ENCODE peak calls at places on chromosomes 6 and 20, in eight cellular contexts. M is astrocyte of the cerebellum, J is AG04450, Q is fibroblast of mammary gland, X is astrocyte of the spinal cord, E is breast epithelium, B is psoas muscle, W is glutamatergic neuron. D is an unnamed sample.
A peak's percentile ranks its signal among the peaks of the same experiment; 100 is the strongest.

GRCh38 chr6:36627801-36628246 is 33.7 kb downstream of the SRSF3 start:
- DNase-seq in E (peak; percentile 60), X (peak; percentile 74), J (peak; percentile 76), Q (peak; percentile 75), M (peak; percentile 72), W (no peak), B (no peak), D (peak; percentile 67)

GRCh38 chr6:109456710-109457595 is 1.4 kb upstream of the MICAL1 start:
- DNase-seq in B (peak; percentile 76), M (no peak), E (no peak), Q (peak; percentile 80), J (no peak), X (peak; percentile 37), W (no peak), D (peak; percentile 47)

GRCh38 chr20:47198254-47198671 is 158.2 kb downstream of the ZMYND8 start:
- DNase-seq in B (no peak), E (no peak), J (no peak), X (no peak), M (no peak), Q (peak; percentile 45), W (no peak), D (no peak)

GRCh38 chr6:141169419-141169818 is 963.3 kb upstream of the GJE1 start:
- DNase-seq in E (no peak), Q (peak; percentile 86), J (peak; percentile 43), W (no peak), X (peak; percentile 78), M (peak; percentile 64), B (no peak), D (no peak)

GRCh38 chr6:51473996-51474975 is 613.1 kb downstream of the PKHD1 start:
- DNase-seq in B (no peak), E (no peak), X (no peak), W (no peak), M (no peak), Q (no peak), J (no peak), D (no peak)

GRCh38 chr6:134217516-134218140 is 100.3 kb downstream of the SGK1 start:
- DNase-seq in B (no peak), M (no peak), E (no peak), J (no peak), W (no peak), X (no peak), Q (no peak), D (no peak)

GRCh38 chr6:157667211-157668033 is 155.6 kb upstream of the SNX9 start:
- DNase-seq in X (peak; percentile 69), B (no peak), Q (peak; percentile 69), E (peak; percentile 28), M (peak; percentile 54), W (peak; percentile 52), J (no peak), D (no peak)

GRCh38 chr6:36817176-36817817 is 21.9 kb downstream of the CPNE5 start:
- DNase-seq in J (no peak), W (no peak), B (no peak), M (no peak), Q (no peak), E (no peak), X (no peak), D (no peak)

GRCh38 chr6:163490826-163491577 is 76.5 kb downstream of the QKI start:
- DNase-seq in Q (peak; percentile 28), E (peak; percentile 87), J (peak; percentile 6), W (no peak), B (peak; percentile 60), X (peak; percentile 68), M (peak; percentile 74), D (peak; percentile 86)

GRCh38 chr6:105879902-105880547 is 206.1 kb upstream of the PRDM1 start:
- DNase-seq in W (no peak), J (no peak), E (no peak), Q (no peak), M (no peak), X (no peak), B (no peak), D (no peak)

GRCh38 chr6:82363368-82364086 is at the start of gene TPBG:
- DNase-seq in M (peak; percentile 54), B (peak; percentile 59), Q (peak; percentile 93), J (peak; percentile 37), X (peak; percentile 82), W (peak; percentile 71), E (peak; percentile 24), D (peak; percentile 44)

GRCh38 chr6:21965953-21966539 is 330.8 kb downstream of the PRL start:
- DNase-seq in Q (no peak), W (no peak), J (no peak), X (no peak), B (no peak), M (no peak), E (no peak), D (no peak)

GRCh38 chr20:62141397-62142251 is 1.6 kb downstream of the PSMA7 start:
- DNase-seq in Q (peak; percentile 54), J (no peak), W (no peak), E (no peak), X (peak; percentile 15), M (no peak), B (no peak), D (no peak)

GRCh38 chr20:25250508-25250907 is 2.6 kb downstream of the PYGB start:
- DNase-seq in B (no peak), M (no peak), Q (peak; percentile 45), X (peak; percentile 47), W (no peak), J (no peak), E (peak; percentile 11), D (no peak)

GRCh38 chr6:40917603-40918002 is 121.4 kb downstream of the UNC5CL start:
- DNase-seq in X (no peak), Q (no peak), B (no peak), M (no peak), J (no peak), E (no peak), W (no peak), D (no peak)

GRCh38 chr20:48983423-48984400 is 62.2 kb downstream of the ARFGEF2 start:
- DNase-seq in Q (peak; percentile 82), X (peak; percentile 87), W (no peak), B (peak; percentile 20), M (peak; percentile 65), E (no peak), J (peak; percentile 47), D (peak; percentile 20)

GRCh38 chr6:41488392-41489129 is 57.6 kb upstream of the FOXP4 start:
- DNase-seq in E (no peak), M (peak; percentile 75), Q (peak; percentile 83), B (no peak), X (peak; percentile 87), J (peak; percentile 71), W (peak; percentile 63), D (no peak)

GRCh38 chr20:22182148-22182547 is 402.2 kb downstream of the FOXA2 start:
- DNase-seq in W (no peak), E (no peak), Q (no peak), B (no peak), X (no peak), J (no peak), M (no peak), D (no peak)

DNA sequence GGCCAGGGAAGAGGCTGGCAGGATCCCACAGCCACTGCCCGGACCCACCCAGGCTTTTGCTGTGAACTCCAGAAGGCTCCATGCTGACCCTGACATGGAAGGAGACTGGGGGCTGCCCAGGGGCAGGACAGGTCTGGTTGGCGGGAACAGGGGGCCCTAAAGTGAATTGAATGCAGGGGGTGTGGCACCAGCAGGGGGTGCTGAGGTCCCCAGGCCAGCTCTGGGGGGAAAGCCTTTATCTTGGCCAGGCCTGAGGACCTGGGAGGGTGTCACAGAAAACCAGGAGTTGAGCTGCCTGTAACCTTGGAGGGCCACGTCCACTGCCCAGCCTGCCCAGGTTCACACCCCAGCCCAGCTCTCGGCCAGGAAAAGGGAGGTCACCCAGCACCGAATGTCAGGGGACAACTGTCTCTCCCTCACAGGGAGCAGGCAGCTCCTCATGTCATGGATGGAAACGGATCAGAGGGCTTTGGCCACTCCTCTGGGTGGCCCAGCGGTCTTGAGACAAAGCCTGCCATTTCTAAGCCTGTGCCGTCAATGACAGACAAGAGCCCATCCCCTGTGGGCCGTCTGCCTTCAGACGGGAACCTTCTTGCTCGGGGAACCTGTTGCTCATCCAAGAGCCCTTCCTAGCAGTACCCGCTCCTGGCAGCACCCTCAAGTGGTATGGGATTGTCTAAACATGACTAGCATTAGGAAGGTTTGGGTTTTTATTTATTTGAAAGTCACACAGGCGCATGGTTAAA is 2.9 kb upstream of the YTHDF1 start:
- DNase-seq in B (no peak), J (no peak), W (no peak), Q (no peak), M (no peak), X (no peak), E (no peak), D (no peak)
- TF ChIP-seq CTCF in B (no peak), J (no peak), W (no peak), Q (no peak), M (no peak), X (no peak), E (no peak), D (no peak)

DNA sequence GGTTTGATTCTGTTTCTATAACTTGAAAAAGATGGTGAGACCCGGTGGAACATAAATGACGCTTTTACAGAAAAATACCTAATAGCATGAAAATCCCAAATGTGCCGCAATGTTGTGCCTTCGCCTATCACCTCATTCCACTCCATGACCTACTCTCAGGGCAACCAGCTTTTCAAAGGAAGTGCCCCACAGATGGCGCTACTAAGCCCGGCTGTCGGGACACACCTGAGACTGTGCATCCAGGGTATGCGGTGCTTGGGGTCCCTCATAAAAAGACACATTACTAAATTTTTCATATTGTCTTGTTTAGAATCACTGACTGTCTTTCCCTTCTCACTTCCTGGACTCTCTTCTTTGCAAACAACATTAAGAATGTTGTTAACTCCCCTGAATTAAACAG is 145.5 kb upstream of the RPS6KA2 start:
- DNase-seq in E (no peak), B (no peak), J (no peak), Q (no peak), W (no peak), M (no peak), X (no peak), D (no peak)
- TF ChIP-seq CTCF in E (no peak), B (no peak), J (peak; percentile 2), Q (peak; percentile 18), W (no peak), M (peak; percentile 19), X (peak; percentile 36), D (no peak)

GRCh38 chr6:43524483-43524961 is 7.6 kb downstream of the POLR1C start:
- DNase-seq in J (no peak), E (no peak), B (no peak), W (no peak), Q (no peak), M (no peak), X (no peak), D (no peak)
- TF ChIP-seq CTCF in J (no peak), E (no peak), B (no peak), W (no peak), Q (no peak), M (no peak), X (no peak), D (no peak)

DNA sequence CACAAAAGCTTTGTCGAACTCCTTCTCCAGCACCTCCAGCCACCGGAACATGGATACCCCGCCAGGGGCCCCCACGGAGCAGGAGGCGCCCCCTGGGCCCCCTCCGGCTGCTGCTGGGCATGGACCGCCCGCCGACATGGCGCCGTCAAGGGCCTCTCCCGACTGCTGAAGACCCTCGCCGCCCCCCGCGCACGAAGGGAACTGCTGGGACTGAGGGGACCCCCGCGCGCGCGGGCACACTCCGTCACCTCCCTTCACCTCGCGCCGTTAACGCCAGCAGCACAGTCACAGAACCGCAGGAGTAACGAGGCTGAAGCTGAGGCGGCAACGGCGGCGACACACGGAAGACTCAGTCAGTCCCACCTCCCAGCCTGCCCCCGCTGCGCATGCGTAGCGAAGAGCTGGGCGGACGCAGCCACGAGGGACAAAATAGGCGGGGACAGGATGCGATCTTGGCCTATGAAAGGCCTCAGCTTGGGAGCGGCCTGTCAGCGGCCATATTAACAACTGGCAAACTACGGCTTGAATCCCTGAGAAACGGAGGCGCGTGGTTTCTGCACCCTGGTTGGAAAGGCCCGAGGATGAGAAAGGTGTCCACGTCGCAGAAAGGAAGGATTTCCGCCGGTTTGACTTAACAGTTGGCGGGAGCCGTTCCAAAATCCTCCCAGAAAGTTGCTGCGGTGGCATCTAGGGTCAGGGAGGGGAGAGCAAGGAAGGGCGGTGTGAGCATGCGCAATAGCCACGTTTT is at the start of gene GOPC:
- DNase-seq in B (peak; percentile 95), Q (peak; percentile 97), W (peak; percentile 96), J (peak; percentile 96), M (peak; percentile 96), E (peak; percentile 96), X (peak; percentile 99), D (peak; percentile 96)
- TF ChIP-seq CTCF in B (no peak), Q (peak; percentile 3), W (no peak), J (peak; percentile 33), M (peak; percentile 16), E (no peak), X (peak; percentile 1), D (peak; percentile 41)

D was measured in heart right ventricle.